ENCODE peak calls at places on chromosome 9, in ten cellular contexts. One of them, this sample, is unnamed.

GRCh38 chr9:135591491-135592330 is 30.2 kb downstream of the PAEP start:
- DNase-seq in naive thymus-derived CD8-positive, alpha-beta T cell: no peak
- DNase-seq in NCI-H2081: no peak
- DNase-seq in COR-L47: no peak
- DNase-seq in activated effector memory CD4-positive, alpha-beta T cell treated with Interleukin-2 at 50 U/mL for 16 hours: no peak
- DNase-seq in H4: no peak
- DNase-seq in mesothelial cell of epicardium: no peak
- DNase-seq in left cardiac atrium: peak
- DNase-seq in lung microvascular endothelial cell: no peak
- DNase-seq in KBM-7: no peak
- DNase-seq in this sample: no peak

GRCh38 chr9:109264865-109265532 is 55.9 kb downstream of the EPB41L4B start:
- DNase-seq in mesothelial cell of epicardium: no peak
- DNase-seq in H4: no peak
- DNase-seq in activated effector memory CD4-positive, alpha-beta T cell treated with Interleukin-2 at 50 U/mL for 16 hours: no peak
- DNase-seq in KBM-7: no peak
- DNase-seq in COR-L47: peak
- DNase-seq in naive thymus-derived CD8-positive, alpha-beta T cell: no peak
- DNase-seq in left cardiac atrium: peak
- DNase-seq in lung microvascular endothelial cell: no peak
- DNase-seq in NCI-H2081: peak
- DNase-seq in this sample: peak

GRCh38 chr9:20320921-20321320 is 301.4 kb downstream of the MLLT3 start:
- DNase-seq in mesothelial cell of epicardium: no peak
- DNase-seq in activated effector memory CD4-positive, alpha-beta T cell treated with Interleukin-2 at 50 U/mL for 16 hours: no peak
- DNase-seq in H4: no peak
- DNase-seq in naive thymus-derived CD8-positive, alpha-beta T cell: no peak
- DNase-seq in lung microvascular endothelial cell: no peak
- DNase-seq in COR-L47: no peak
- DNase-seq in NCI-H2081: no peak
- DNase-seq in KBM-7: no peak
- DNase-seq in left cardiac atrium: no peak
- DNase-seq in this sample: no peak

GRCh38 chr9:79154806-79155205 is 417.0 kb upstream of the TLE4 start:
- DNase-seq in mesothelial cell of epicardium: no peak
- DNase-seq in naive thymus-derived CD8-positive, alpha-beta T cell: no peak
- DNase-seq in left cardiac atrium: no peak
- DNase-seq in KBM-7: no peak
- DNase-seq in lung microvascular endothelial cell: no peak
- DNase-seq in H4: no peak
- DNase-seq in NCI-H2081: no peak
- DNase-seq in activated effector memory CD4-positive, alpha-beta T cell treated with Interleukin-2 at 50 U/mL for 16 hours: no peak
- DNase-seq in COR-L47: no peak
- DNase-seq in this sample: no peak

GRCh38 chr9:81789751-81790150 is 100.4 kb upstream of the TLE1 start:
- DNase-seq in left cardiac atrium: no peak
- DNase-seq in KBM-7: no peak
- DNase-seq in H4: no peak
- DNase-seq in mesothelial cell of epicardium: no peak
- DNase-seq in lung microvascular endothelial cell: no peak
- DNase-seq in NCI-H2081: no peak
- DNase-seq in naive thymus-derived CD8-positive, alpha-beta T cell: no peak
- DNase-seq in COR-L47: no peak
- DNase-seq in activated effector memory CD4-positive, alpha-beta T cell treated with Interleukin-2 at 50 U/mL for 16 hours: no peak
- DNase-seq in this sample: no peak

GRCh38 chr9:114250648-114251047 is 72.2 kb upstream of the ORM1 start:
- DNase-seq in COR-L47: no peak
- DNase-seq in mesothelial cell of epicardium: no peak
- DNase-seq in left cardiac atrium: no peak
- DNase-seq in activated effector memory CD4-positive, alpha-beta T cell treated with Interleukin-2 at 50 U/mL for 16 hours: no peak
- DNase-seq in naive thymus-derived CD8-positive, alpha-beta T cell: no peak
- DNase-seq in KBM-7: no peak
- DNase-seq in lung microvascular endothelial cell: no peak
- DNase-seq in H4: no peak
- DNase-seq in NCI-H2081: no peak
- DNase-seq in this sample: no peak

GRCh38 chr9:35731415-35732184 is 395 bp downstream of the TLN1 start:
- DNase-seq in lung microvascular endothelial cell: no peak
- DNase-seq in KBM-7: peak
- DNase-seq in activated effector memory CD4-positive, alpha-beta T cell treated with Interleukin-2 at 50 U/mL for 16 hours: no peak
- DNase-seq in COR-L47: no peak
- DNase-seq in left cardiac atrium: no peak
- DNase-seq in naive thymus-derived CD8-positive, alpha-beta T cell: no peak
- DNase-seq in mesothelial cell of epicardium: no peak
- DNase-seq in H4: peak
- DNase-seq in NCI-H2081: peak
- DNase-seq in this sample: no peak

GRCh38 chr9:84839538-84839937 is 170.0 kb downstream of the NTRK2 start:
- DNase-seq in KBM-7: no peak
- DNase-seq in COR-L47: no peak
- DNase-seq in left cardiac atrium: no peak
- DNase-seq in activated effector memory CD4-positive, alpha-beta T cell treated with Interleukin-2 at 50 U/mL for 16 hours: no peak
- DNase-seq in lung microvascular endothelial cell: no peak
- DNase-seq in H4: peak
- DNase-seq in mesothelial cell of epicardium: no peak
- DNase-seq in NCI-H2081: no peak
- DNase-seq in naive thymus-derived CD8-positive, alpha-beta T cell: no peak
- DNase-seq in this sample: no peak

GRCh38 chr9:24413651-24414050 is 132.0 kb downstream of the IZUMO3 start:
- DNase-seq in left cardiac atrium: no peak
- DNase-seq in lung microvascular endothelial cell: no peak
- DNase-seq in NCI-H2081: no peak
- DNase-seq in KBM-7: no peak
- DNase-seq in mesothelial cell of epicardium: no peak
- DNase-seq in H4: no peak
- DNase-seq in COR-L47: no peak
- DNase-seq in naive thymus-derived CD8-positive, alpha-beta T cell: no peak
- DNase-seq in activated effector memory CD4-positive, alpha-beta T cell treated with Interleukin-2 at 50 U/mL for 16 hours: no peak
- DNase-seq in this sample: no peak

GRCh38 chr9:20728493-20729220 is 44.6 kb downstream of the FOCAD start:
- DNase-seq in H4: no peak
- DNase-seq in lung microvascular endothelial cell: peak
- DNase-seq in COR-L47: peak
- DNase-seq in activated effector memory CD4-positive, alpha-beta T cell treated with Interleukin-2 at 50 U/mL for 16 hours: no peak
- DNase-seq in NCI-H2081: peak
- DNase-seq in left cardiac atrium: no peak
- DNase-seq in naive thymus-derived CD8-positive, alpha-beta T cell: no peak
- DNase-seq in mesothelial cell of epicardium: no peak
- DNase-seq in KBM-7: peak
- DNase-seq in this sample: no peak

GRCh38 chr9:136856541-136857141 is 4.5 kb downstream of the MAMDC4 start:
- DNase-seq in lung microvascular endothelial cell: no peak
- DNase-seq in H4: no peak
- DNase-seq in left cardiac atrium: peak
- DNase-seq in mesothelial cell of epicardium: no peak
- DNase-seq in activated effector memory CD4-positive, alpha-beta T cell treated with Interleukin-2 at 50 U/mL for 16 hours: no peak
- DNase-seq in COR-L47: no peak
- DNase-seq in KBM-7: no peak
- DNase-seq in naive thymus-derived CD8-positive, alpha-beta T cell: no peak
- DNase-seq in NCI-H2081: no peak
- DNase-seq in this sample: no peak

GRCh38 chr9:20884985-20885593 is 146.4 kb downstream of the HACD4 start:
- DNase-seq in mesothelial cell of epicardium: no peak
- DNase-seq in activated effector memory CD4-positive, alpha-beta T cell treated with Interleukin-2 at 50 U/mL for 16 hours: peak
- DNase-seq in lung microvascular endothelial cell: peak
- DNase-seq in NCI-H2081: peak
- DNase-seq in COR-L47: peak
- DNase-seq in H4: peak
- DNase-seq in KBM-7: peak
- DNase-seq in naive thymus-derived CD8-positive, alpha-beta T cell: peak
- DNase-seq in left cardiac atrium: peak
- DNase-seq in this sample: peak

GRCh38 chr9:127216210-127216887 is 48.2 kb upstream of the GARNL3 start:
- DNase-seq in KBM-7: no peak
- DNase-seq in COR-L47: no peak
- DNase-seq in H4: no peak
- DNase-seq in lung microvascular endothelial cell: no peak
- DNase-seq in naive thymus-derived CD8-positive, alpha-beta T cell: no peak
- DNase-seq in left cardiac atrium: no peak
- DNase-seq in activated effector memory CD4-positive, alpha-beta T cell treated with Interleukin-2 at 50 U/mL for 16 hours: no peak
- DNase-seq in NCI-H2081: no peak
- DNase-seq in mesothelial cell of epicardium: no peak
- DNase-seq in this sample: no peak

GRCh38 chr9:114684036-114684435 is 2.0 kb upstream of the TEX48 start:
- DNase-seq in naive thymus-derived CD8-positive, alpha-beta T cell: no peak
- DNase-seq in H4: no peak
- DNase-seq in activated effector memory CD4-positive, alpha-beta T cell treated with Interleukin-2 at 50 U/mL for 16 hours: no peak
- DNase-seq in KBM-7: no peak
- DNase-seq in mesothelial cell of epicardium: no peak
- DNase-seq in COR-L47: no peak
- DNase-seq in NCI-H2081: no peak
- DNase-seq in left cardiac atrium: no peak
- DNase-seq in lung microvascular endothelial cell: no peak
- DNase-seq in this sample: no peak

GRCh38 chr9:131747352-131747751 is 7.5 kb upstream of the RAPGEF1 start:
- DNase-seq in naive thymus-derived CD8-positive, alpha-beta T cell: no peak
- DNase-seq in H4: peak
- DNase-seq in COR-L47: peak
- DNase-seq in KBM-7: peak
- DNase-seq in activated effector memory CD4-positive, alpha-beta T cell treated with Interleukin-2 at 50 U/mL for 16 hours: no peak
- DNase-seq in mesothelial cell of epicardium: no peak
- DNase-seq in lung microvascular endothelial cell: peak
- DNase-seq in NCI-H2081: peak
- DNase-seq in left cardiac atrium: no peak
- DNase-seq in this sample: no peak

GRCh38 chr9:37037137-37037743 is 3.2 kb upstream of the PAX5 start:
- DNase-seq in NCI-H2081: no peak
- DNase-seq in H4: no peak
- DNase-seq in lung microvascular endothelial cell: no peak
- DNase-seq in naive thymus-derived CD8-positive, alpha-beta T cell: no peak
- DNase-seq in COR-L47: no peak
- DNase-seq in mesothelial cell of epicardium: no peak
- DNase-seq in left cardiac atrium: no peak
- DNase-seq in activated effector memory CD4-positive, alpha-beta T cell treated with Interleukin-2 at 50 U/mL for 16 hours: no peak
- DNase-seq in KBM-7: peak
- DNase-seq in this sample: no peak

GRCh38 chr9:20289416-20289815 is 332.9 kb downstream of the MLLT3 start:
- DNase-seq in activated effector memory CD4-positive, alpha-beta T cell treated with Interleukin-2 at 50 U/mL for 16 hours: no peak
- DNase-seq in KBM-7: no peak
- DNase-seq in mesothelial cell of epicardium: no peak
- DNase-seq in COR-L47: no peak
- DNase-seq in naive thymus-derived CD8-positive, alpha-beta T cell: no peak
- DNase-seq in H4: no peak
- DNase-seq in lung microvascular endothelial cell: no peak
- DNase-seq in left cardiac atrium: no peak
- DNase-seq in NCI-H2081: no peak
- DNase-seq in this sample: no peak

GRCh38 chr9:95819636-95820035 is 55.9 kb upstream of the ERCC6L2 start:
- DNase-seq in naive thymus-derived CD8-positive, alpha-beta T cell: no peak
- DNase-seq in KBM-7: no peak
- DNase-seq in left cardiac atrium: no peak
- DNase-seq in activated effector memory CD4-positive, alpha-beta T cell treated with Interleukin-2 at 50 U/mL for 16 hours: no peak
- DNase-seq in NCI-H2081: no peak
- DNase-seq in COR-L47: no peak
- DNase-seq in mesothelial cell of epicardium: no peak
- DNase-seq in lung microvascular endothelial cell: no peak
- DNase-seq in H4: no peak
- DNase-seq in this sample: no peak

GRCh38 chr9:124485936-124486335 is 21.3 kb downstream of the NR5A1 start:
- DNase-seq in mesothelial cell of epicardium: no peak
- DNase-seq in KBM-7: no peak
- DNase-seq in COR-L47: no peak
- DNase-seq in NCI-H2081: no peak
- DNase-seq in activated effector memory CD4-positive, alpha-beta T cell treated with Interleukin-2 at 50 U/mL for 16 hours: no peak
- DNase-seq in lung microvascular endothelial cell: no peak
- DNase-seq in H4: no peak
- DNase-seq in naive thymus-derived CD8-positive, alpha-beta T cell: no peak
- DNase-seq in left cardiac atrium: no peak
- DNase-seq in this sample: no peak

GRCh38 chr9:5443845-5444244 is 6.1 kb upstream of the PLGRKT start:
- DNase-seq in left cardiac atrium: no peak
- DNase-seq in KBM-7: no peak
- DNase-seq in lung microvascular endothelial cell: no peak
- DNase-seq in NCI-H2081: no peak
- DNase-seq in activated effector memory CD4-positive, alpha-beta T cell treated with Interleukin-2 at 50 U/mL for 16 hours: no peak
- DNase-seq in COR-L47: no peak
- DNase-seq in naive thymus-derived CD8-positive, alpha-beta T cell: no peak
- DNase-seq in H4: no peak
- DNase-seq in mesothelial cell of epicardium: no peak
- DNase-seq in this sample: no peak

GRCh38 chr9:2628926-2629325 is 7.3 kb downstream of the VLDLR start:
- DNase-seq in COR-L47: no peak
- DNase-seq in KBM-7: no peak
- DNase-seq in lung microvascular endothelial cell: no peak
- DNase-seq in left cardiac atrium: no peak
- DNase-seq in naive thymus-derived CD8-positive, alpha-beta T cell: no peak
- DNase-seq in mesothelial cell of epicardium: no peak
- DNase-seq in NCI-H2081: no peak
- DNase-seq in H4: no peak
- DNase-seq in activated effector memory CD4-positive, alpha-beta T cell treated with Interleukin-2 at 50 U/mL for 16 hours: no peak
- DNase-seq in this sample: no peak

GRCh38 chr9:82670000-82670399 is 392.9 kb downstream of the RASEF start:
- DNase-seq in H4: no peak
- DNase-seq in lung microvascular endothelial cell: no peak
- DNase-seq in left cardiac atrium: no peak
- DNase-seq in NCI-H2081: no peak
- DNase-seq in COR-L47: no peak
- DNase-seq in mesothelial cell of epicardium: no peak
- DNase-seq in activated effector memory CD4-positive, alpha-beta T cell treated with Interleukin-2 at 50 U/mL for 16 hours: no peak
- DNase-seq in KBM-7: no peak
- DNase-seq in naive thymus-derived CD8-positive, alpha-beta T cell: no peak
- DNase-seq in this sample: no peak

GRCh38 chr9:21381752-21382339 is 3.4 kb downstream of the IFNA2 start:
- DNase-seq in naive thymus-derived CD8-positive, alpha-beta T cell: no peak
- DNase-seq in mesothelial cell of epicardium: no peak
- DNase-seq in COR-L47: no peak
- DNase-seq in left cardiac atrium: no peak
- DNase-seq in KBM-7: peak
- DNase-seq in H4: no peak
- DNase-seq in activated effector memory CD4-positive, alpha-beta T cell treated with Interleukin-2 at 50 U/mL for 16 hours: no peak
- DNase-seq in NCI-H2081: no peak
- DNase-seq in lung microvascular endothelial cell: no peak
- DNase-seq in this sample: no peak

GRCh38 chr9:3361689-3362392 is 164.0 kb downstream of the RFX3 start:
- DNase-seq in left cardiac atrium: no peak
- DNase-seq in naive thymus-derived CD8-positive, alpha-beta T cell: no peak
- DNase-seq in COR-L47: no peak
- DNase-seq in activated effector memory CD4-positive, alpha-beta T cell treated with Interleukin-2 at 50 U/mL for 16 hours: no peak
- DNase-seq in KBM-7: no peak
- DNase-seq in NCI-H2081: no peak
- DNase-seq in lung microvascular endothelial cell: no peak
- DNase-seq in mesothelial cell of epicardium: no peak
- DNase-seq in H4: no peak
- DNase-seq in this sample: no peak